ENCODE peak calls at places on chromosomes 3 and 15, in four cellular contexts. One of them, this sample, is unnamed.

GRCh38 chr15:89002281-89002761 is 85.9 kb upstream of the ABHD2 start:
- DNase-seq in A549: peak
- DNase-seq in K562: peak
- DNase-seq in H1: no peak
- DNase-seq in this sample: peak

GRCh38 chr15:60383008-60383694 is 14.6 kb downstream of the ANXA2 start:
- DNase-seq in A549: no peak
- DNase-seq in K562: no peak
- DNase-seq in H1: no peak
- DNase-seq in this sample: no peak

GRCh38 chr3:53229171-53229570 is 26.7 kb downstream of the TKT start:
- DNase-seq in A549: no peak
- DNase-seq in K562: no peak
- DNase-seq in H1: no peak
- DNase-seq in this sample: no peak

GRCh38 chr15:41495736-41496599 is 2.3 kb downstream of the ITPKA start:
- DNase-seq in A549: no peak
- DNase-seq in K562: peak
- DNase-seq in H1: no peak
- DNase-seq in this sample: peak

GRCh38 chr3:72004749-72005292 is 219.9 kb upstream of the PROK2 start:
- DNase-seq in A549: no peak
- DNase-seq in K562: peak
- DNase-seq in H1: no peak
- DNase-seq in this sample: no peak

GRCh38 chr3:175526609-175527280 is 667.6 kb downstream of the NAALADL2 start:
- DNase-seq in A549: no peak
- DNase-seq in K562: no peak
- DNase-seq in H1: no peak
- DNase-seq in this sample: no peak

GRCh38 chr3:159418571-159419526 is 569.8 kb upstream of the IL12A start:
- DNase-seq in A549: peak
- DNase-seq in K562: no peak
- DNase-seq in H1: no peak
- DNase-seq in this sample: no peak

GRCh38 chr15:42118650-42119531 is 24.5 kb upstream of the PLA2G4D start:
- DNase-seq in A549: no peak
- DNase-seq in K562: peak
- DNase-seq in H1: no peak
- DNase-seq in this sample: no peak

GRCh38 chr3:123821920-123822319 is 62.2 kb downstream of the MYLK start:
- DNase-seq in A549: no peak
- DNase-seq in K562: no peak
- DNase-seq in H1: no peak
- DNase-seq in this sample: no peak

GRCh38 chr3:192986399-192986798 is 68.7 kb upstream of the MB21D2 start:
- DNase-seq in A549: no peak
- DNase-seq in K562: no peak
- DNase-seq in H1: no peak
- DNase-seq in this sample: no peak

GRCh38 chr3:33687406-33688010 is 30.5 kb downstream of the CLASP2 start:
- DNase-seq in A549: no peak
- DNase-seq in K562: no peak
- DNase-seq in H1: no peak
- DNase-seq in this sample: no peak

GRCh38 chr3:128145279-128145678 is 8.0 kb upstream of the EEFSEC start:
- DNase-seq in A549: no peak
- DNase-seq in K562: peak
- DNase-seq in H1: no peak
- DNase-seq in this sample: no peak

GRCh38 chr3:142115927-142116668 is 33.2 kb downstream of the TFDP2 start:
- DNase-seq in A549: no peak
- DNase-seq in K562: no peak
- DNase-seq in H1: no peak
- DNase-seq in this sample: no peak

GRCh38 chr3:69698728-69699127 is 40.5 kb upstream of the MITF start:
- DNase-seq in A549: no peak
- DNase-seq in K562: no peak
- DNase-seq in H1: no peak
- DNase-seq in this sample: no peak

DNA sequence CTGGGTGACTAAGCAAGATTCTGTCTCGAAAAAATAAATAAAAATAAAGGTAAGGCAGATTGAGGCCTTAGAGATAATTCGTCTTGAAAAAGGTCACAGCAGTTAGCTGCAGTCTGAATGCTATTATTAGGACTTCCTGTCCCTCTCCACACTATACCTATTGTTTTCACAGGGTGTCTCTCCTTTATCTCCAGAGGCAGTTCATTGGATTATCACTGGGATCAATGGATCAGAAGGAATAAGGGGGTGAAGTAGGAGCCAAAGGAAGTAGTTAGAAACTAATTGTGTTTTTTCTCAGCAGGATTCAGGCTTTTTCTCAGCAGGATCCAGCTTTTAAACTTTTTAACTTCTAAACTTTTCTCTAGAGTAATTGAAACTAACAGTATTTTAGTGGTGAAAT is 326.9 kb downstream of the IL5RA start:
- DNase-seq in A549: no peak
- DNase-seq in K562: no peak
- DNase-seq in H1: no peak
- DNase-seq in this sample: no peak
- TF ChIP-seq RFX5 in A549: no peak
- TF ChIP-seq RFX5 in K562: no peak
- TF ChIP-seq RFX5 in H1: no peak
- TF ChIP-seq RFX5 in this sample: no peak

DNA sequence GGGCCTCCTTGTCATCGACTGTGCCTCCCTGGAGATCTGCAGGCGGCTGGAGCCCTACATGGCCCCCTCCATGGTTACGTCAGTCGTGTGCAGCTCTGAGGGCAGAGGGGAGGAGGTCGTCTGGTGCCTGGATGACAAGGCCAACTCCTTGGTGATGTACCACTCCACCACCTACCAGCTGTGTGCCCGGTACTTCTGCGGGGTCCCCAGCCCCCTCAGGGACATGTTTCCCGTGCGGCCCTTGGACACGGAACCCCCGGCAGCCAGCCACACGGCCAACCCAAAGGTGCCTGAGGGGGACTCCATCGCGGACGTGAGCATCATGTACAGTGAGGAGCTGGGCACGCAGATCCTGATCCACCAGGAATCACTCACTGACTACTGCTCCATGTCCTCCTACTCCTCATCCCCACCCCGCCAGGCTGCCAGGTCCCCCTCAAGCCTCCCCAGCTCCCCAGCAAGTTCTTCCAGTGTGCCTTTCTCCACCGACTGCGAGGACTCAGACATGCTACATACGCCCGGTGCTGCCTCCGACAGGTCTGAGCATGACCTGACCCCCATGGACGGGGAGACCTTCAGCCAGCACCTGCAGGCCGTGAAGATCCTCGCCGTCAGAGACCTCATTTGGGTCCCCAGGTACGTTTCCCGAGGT is 146.5 kb downstream of the LRRK1 start:
- DNase-seq in A549: no peak
- DNase-seq in K562: no peak
- DNase-seq in H1: no peak
- DNase-seq in this sample: no peak
- TF ChIP-seq RNF2 in A549: no peak
- TF ChIP-seq RNF2 in K562: no peak
- TF ChIP-seq RNF2 in H1: no peak
- TF ChIP-seq RNF2 in this sample: no peak

DNA sequence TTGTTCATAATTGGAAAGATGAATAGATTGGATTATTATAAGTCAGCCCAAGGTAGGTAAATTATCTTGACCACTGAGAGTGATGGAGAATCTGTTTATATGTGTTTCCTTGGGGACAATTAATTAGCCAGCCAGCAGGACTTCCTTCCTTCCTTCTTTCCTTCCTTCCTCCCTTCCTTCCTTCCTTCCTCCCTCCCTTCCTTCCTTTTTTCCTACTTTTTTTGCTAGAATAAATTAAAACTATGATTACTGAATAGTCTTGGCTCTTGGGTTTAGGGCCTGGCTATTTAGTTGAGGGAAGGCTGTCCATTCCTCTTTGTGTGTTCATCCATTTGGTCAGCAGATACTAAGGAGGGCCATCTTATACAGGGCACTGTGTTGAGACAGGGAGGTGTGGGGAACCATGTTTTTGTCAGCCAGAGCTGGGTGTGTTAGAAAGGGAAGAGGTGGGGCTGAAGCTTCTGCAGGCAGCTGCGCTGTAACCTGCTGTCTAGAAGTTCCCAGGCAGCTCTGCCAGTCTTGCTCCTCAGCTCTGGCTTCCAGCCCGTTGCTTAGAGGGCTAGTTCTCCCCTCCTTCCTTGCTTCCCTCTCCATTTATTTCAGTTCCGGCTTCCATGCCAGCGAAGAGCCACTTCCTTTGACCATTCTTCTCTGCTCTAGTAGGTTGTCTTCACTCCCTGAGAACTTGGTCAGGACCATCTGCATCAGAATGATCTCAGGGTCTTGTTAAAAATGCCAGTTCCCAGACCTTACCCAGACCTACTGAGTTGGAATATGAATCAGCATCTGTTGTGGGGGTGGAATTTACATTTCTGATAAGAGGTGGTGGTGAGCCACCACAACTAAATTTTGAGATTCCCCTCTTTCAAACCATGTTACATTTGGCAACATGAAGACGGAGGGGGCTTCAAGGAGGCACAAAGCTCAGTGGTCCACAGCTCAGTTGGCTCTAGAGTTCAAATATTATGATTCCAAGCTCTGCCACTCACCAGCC is 113.9 kb downstream of the DGKG start:
- DNase-seq in A549: no peak
- DNase-seq in K562: no peak
- DNase-seq in H1: no peak
- DNase-seq in this sample: no peak
- TF ChIP-seq HDAC2 in A549: no peak
- TF ChIP-seq HDAC2 in K562: no peak
- TF ChIP-seq HDAC2 in H1: no peak
- TF ChIP-seq HDAC2 in this sample: no peak

GRCh38 chr15:29756358-29757267 is 65.7 kb downstream of the TJP1 start:
- DNase-seq in A549: no peak
- DNase-seq in K562: no peak
- DNase-seq in H1: no peak
- DNase-seq in this sample: no peak

GRCh38 chr15:29747837-29748417 is 74.3 kb downstream of the TJP1 start:
- DNase-seq in A549: peak
- DNase-seq in K562: no peak
- DNase-seq in H1: no peak
- DNase-seq in this sample: peak

GRCh38 chr15:29749365-29750086 is 72.7 kb downstream of the TJP1 start:
- DNase-seq in A549: no peak
- DNase-seq in K562: no peak
- DNase-seq in H1: no peak
- DNase-seq in this sample: no peak

GRCh38 chr15:29750754-29751153 is 71.5 kb downstream of the TJP1 start:
- DNase-seq in A549: no peak
- DNase-seq in K562: no peak
- DNase-seq in H1: no peak
- DNase-seq in this sample: no peak
- TF ChIP-seq RFX5 in A549: no peak
- TF ChIP-seq RFX5 in K562: no peak
- TF ChIP-seq RFX5 in H1: no peak
- TF ChIP-seq RFX5 in this sample: no peak

GRCh38 chr3:153070153-153070868 is 91.7 kb upstream of the RAP2B start:
- DNase-seq in A549: peak
- DNase-seq in K562: peak
- DNase-seq in H1: no peak
- DNase-seq in this sample: no peak
- TF ChIP-seq RNF2 in A549: no peak
- TF ChIP-seq RNF2 in K562: no peak
- TF ChIP-seq RNF2 in H1: no peak
- TF ChIP-seq RNF2 in this sample: no peak

GRCh38 chr3:30113906-30114305 is 492.5 kb upstream of the TGFBR2 start:
- DNase-seq in A549: no peak
- DNase-seq in K562: no peak
- DNase-seq in H1: no peak
- DNase-seq in this sample: no peak

GRCh38 chr3:30114918-30115317 is 491.5 kb upstream of the TGFBR2 start:
- DNase-seq in A549: no peak
- DNase-seq in K562: no peak
- DNase-seq in H1: no peak
- DNase-seq in this sample: no peak

DNA sequence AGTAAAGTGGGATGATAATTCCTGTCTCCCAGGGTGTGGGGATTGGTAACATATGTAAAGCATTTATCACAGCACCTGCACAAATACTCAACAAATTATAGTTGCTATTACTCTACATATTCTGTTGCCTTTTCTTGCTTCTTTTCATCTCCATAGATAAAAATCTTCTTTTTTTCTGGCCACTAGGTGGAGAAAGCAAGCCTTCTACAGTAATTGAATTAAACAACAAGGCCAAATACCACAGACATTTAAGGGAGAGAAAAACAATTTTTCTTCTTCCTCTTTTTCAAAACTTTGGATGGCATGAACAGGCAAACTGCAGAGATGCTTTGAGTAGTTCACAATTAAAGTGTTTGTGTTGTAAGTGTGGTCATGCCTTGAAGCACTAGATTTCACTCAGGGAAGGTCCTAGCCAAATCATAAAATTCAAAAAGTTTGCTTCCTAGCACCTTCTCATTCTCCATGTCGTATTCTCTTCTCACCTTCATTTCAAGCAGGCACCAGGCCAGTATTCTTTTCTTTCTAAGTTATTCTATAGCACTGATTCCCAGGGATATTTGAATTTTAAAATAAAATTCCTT is 493.4 kb upstream of the TGFBR2 start:
- DNase-seq in A549: peak
- DNase-seq in K562: no peak
- DNase-seq in H1: no peak
- DNase-seq in this sample: peak
- TF ChIP-seq HDAC2 in A549: no peak
- TF ChIP-seq HDAC2 in K562: no peak
- TF ChIP-seq HDAC2 in H1: no peak
- TF ChIP-seq HDAC2 in this sample: no peak

GRCh38 chr15:79656151-79656797 is 224.1 kb downstream of the MINAR1 start:
- DNase-seq in A549: no peak
- DNase-seq in K562: no peak
- DNase-seq in H1: no peak
- DNase-seq in this sample: no peak

GRCh38 chr15:79657722-79658121 is 225.6 kb downstream of the MINAR1 start:
- DNase-seq in A549: peak
- DNase-seq in K562: no peak
- DNase-seq in H1: no peak
- DNase-seq in this sample: no peak

DNA sequence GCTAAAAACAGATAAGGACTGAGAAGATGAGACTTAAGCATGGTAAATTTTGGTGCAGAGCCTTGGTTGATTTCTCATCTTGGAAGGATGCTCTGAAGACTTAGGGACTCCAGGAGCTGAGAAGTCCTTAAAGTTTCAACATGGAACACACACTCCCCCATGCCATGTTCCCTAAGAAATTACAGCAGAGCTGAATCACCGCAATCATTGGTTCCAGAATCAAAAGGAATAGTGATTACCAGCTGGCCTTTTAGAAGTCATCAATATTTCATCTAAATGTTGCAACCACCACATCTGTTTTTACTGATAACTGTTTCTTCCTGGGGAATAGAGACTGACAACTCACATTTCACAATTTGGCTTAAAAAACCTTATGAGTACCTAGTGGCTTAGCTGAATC is 229.3 kb downstream of the MINAR1 start:
- DNase-seq in A549: no peak
- DNase-seq in K562: no peak
- DNase-seq in H1: no peak
- DNase-seq in this sample: no peak
- TF ChIP-seq RFX5 in A549: no peak
- TF ChIP-seq RFX5 in K562: no peak
- TF ChIP-seq RFX5 in H1: no peak
- TF ChIP-seq RFX5 in this sample: no peak

This sample was measured in HepG2.